ENCODE peak calls at places on chromosomes 11 and 22, in seven cellular contexts. U is effector memory CD8-positive, alpha-beta T cell; E is sciatic nerve; T is left lung; P is T-helper 17 cell; M is PC-3; B is esophagus mucosa. H is an unnamed sample.
A peak's percentile ranks its signal among the peaks of the same experiment; 100 is the strongest.

GRCh38 chr11:20544536-20545237 is 54.7 kb upstream of the SLC6A5 start:
- ATAC-seq in P (no peak), U (no peak), B (no peak), M (no peak), E (no peak), T (no peak), H (no peak)

GRCh38 chr11:74844865-74845264 is 96.2 kb downstream of the RNF169 start:
- ATAC-seq in P (no peak), E (no peak), U (no peak), M (no peak), T (no peak), B (no peak), H (no peak)

GRCh38 chr11:78291754-78292108 is 103.0 kb downstream of the USP35 start:
- ATAC-seq in M (no peak), T (no peak), U (no peak), P (peak; percentile 41), E (no peak), B (no peak), H (no peak)

GRCh38 chr11:118889796-118890195 is 6.1 kb downstream of the CXCR5 start:
- ATAC-seq in E (peak; percentile 90), B (peak; percentile 21), M (no peak), P (no peak), T (peak; percentile 65), U (no peak), H (peak; percentile 82)

GRCh38 chr11:20634044-20634443 is 34.6 kb downstream of the SLC6A5 start:
- ATAC-seq in P (no peak), U (no peak), M (no peak), E (no peak), B (peak; percentile 39), T (no peak), H (no peak)

GRCh38 chr11:2329551-2329950 is 27.7 kb downstream of the TSPAN32 start:
- ATAC-seq in P (no peak), T (no peak), E (no peak), U (no peak), M (no peak), B (no peak), H (no peak)

GRCh38 chr11:113991170-113991569 is 16.3 kb downstream of the HTR3A start:
- ATAC-seq in M (no peak), U (no peak), T (peak; percentile 56), B (no peak), E (no peak), P (no peak), H (no peak)

GRCh38 chr22:28883917-28884753 is 763 bp downstream of the ZNRF3 start:
- ATAC-seq in E (no peak), P (peak; percentile 8), B (peak; percentile 5), T (no peak), M (peak; percentile 29), U (peak; percentile 28), H (peak; percentile 55)

GRCh38 chr22:46649176-46650077 is 29.2 kb downstream of the GRAMD4 start:
- ATAC-seq in B (no peak), P (no peak), M (peak; percentile 92), E (peak; percentile 45), T (peak; percentile 42), U (no peak), H (peak; percentile 35)

GRCh38 chr11:62068730-62069129 is 55.1 kb upstream of the INCENP start:
- ATAC-seq in T (no peak), P (no peak), B (no peak), M (no peak), U (no peak), E (no peak), H (no peak)

GRCh38 chr11:17951685-17952388 is 61.0 kb downstream of the SERGEF start:
- ATAC-seq in M (no peak), E (no peak), P (no peak), T (no peak), U (no peak), B (no peak), H (no peak)